ENCODE peak calls at places on chromosome 13, in ten cellular contexts. F is psoas muscle; E is neural progenitor cell; R is astrocyte; G is heart right ventricle; A is BE2C; T is SJSA1; B is fibroblast of lung; U is CD4-positive, CD25-positive, alpha-beta regulatory T cell; S is CD8-positive, alpha-beta T cell. C is an unnamed sample. For H3K36me3, the result is how much of the 10 kb centered on the place peaks cover.

GRCh38 chr13:48404952-48405351 is 8.0 kb downstream of the LPAR6 start:
- DNase-seq in F (no peak), E (no peak), G (no peak), B (no peak), T (no peak), S (no peak), A (no peak), U (no peak), R (no peak), C (no peak)

GRCh38 chr13:45370922-45371406 is 30.0 kb upstream of the TPT1 start:
- DNase-seq in A (peak), T (peak), U (peak), G (peak), S (peak), R (peak), E (peak), B (peak), F (peak), C (peak)

GRCh38 chr13:72864142-72865035 is 82.5 kb downstream of the PIBF1 start:
- DNase-seq in G (no peak), A (no peak), T (no peak), U (no peak), F (no peak), B (peak), E (no peak), S (no peak), R (peak), C (no peak)

GRCh38 chr13:24071423-24072075 is 89.0 kb upstream of the SPATA13 start:
- DNase-seq in U (no peak), B (peak), E (no peak), F (no peak), S (no peak), T (no peak), R (no peak), A (no peak), G (no peak), C (no peak)

GRCh38 chr13:40666905-40667621 is 622 bp upstream of the FOXO1 start:
- DNase-seq in R (no peak), G (peak), S (peak), U (no peak), A (peak), E (peak), T (peak), B (no peak), F (peak), C (peak)

GRCh38 chr13:41565221-41565620 is 107.9 kb downstream of the RGCC start:
- DNase-seq in G (no peak), A (no peak), S (no peak), T (peak), F (no peak), B (peak), E (no peak), R (peak), U (no peak), C (no peak)

GRCh38 chr13:84491952-84492351 is 609.7 kb upstream of the SLITRK1 start:
- DNase-seq in B (no peak), U (no peak), R (no peak), F (no peak), G (no peak), A (no peak), E (no peak), S (no peak), T (no peak), C (no peak)

GRCh38 chr13:28728642-28729041 is 9.9 kb upstream of the SLC46A3 start:
- DNase-seq in S (no peak), T (no peak), R (no peak), U (no peak), G (no peak), B (no peak), F (no peak), E (no peak), A (no peak), C (no peak)

GRCh38 chr13:103531278-103531677 is 465.1 kb upstream of the SLC10A2 start:
- DNase-seq in U (no peak), A (no peak), S (no peak), T (no peak), G (no peak), R (no peak), F (no peak), B (no peak), E (no peak), C (no peak)

GRCh38 chr13:95636853-95637252 is 7.7 kb downstream of the DZIP1 start:
- DNase-seq in R (no peak), U (peak), F (no peak), G (no peak), S (no peak), E (no peak), T (no peak), B (no peak), A (no peak), C (no peak)

GRCh38 chr13:45834411-45834994 is 17.1 kb downstream of the SIAH3 start:
- DNase-seq in G (no peak), R (no peak), E (no peak), S (no peak), B (no peak), F (no peak), A (no peak), T (no peak), U (no peak), C (no peak)

GRCh38 chr13:109700176-109700575 is 86.2 kb downstream of the IRS2 start:
- DNase-seq in B (peak), U (no peak), F (peak), A (peak), E (no peak), S (no peak), R (peak), G (peak), T (peak), C (peak)

GRCh38 chr13:88345171-88345847 is 674.1 kb downstream of the SLITRK5 start:
- DNase-seq in B (no peak), U (no peak), S (no peak), A (no peak), T (no peak), R (no peak), F (peak), E (no peak), G (no peak), C (no peak)

GRCh38 chr13:68927387-68928026 is 1180.1 kb upstream of the ATXN8OS start:
- DNase-seq in E (peak), R (peak), U (no peak), B (peak), G (no peak), A (peak), S (no peak), T (no peak), F (no peak), C (no peak)

GRCh38 chr13:85558118-85558517 is 241.1 kb downstream of the SLITRK6 start:
- DNase-seq in F (no peak), U (no peak), T (no peak), B (no peak), A (no peak), R (no peak), G (no peak), S (no peak), E (no peak), C (no peak)

GRCh38 chr13:74158606-74159352 is 24.6 kb upstream of the KLF12 start:
- DNase-seq in T (no peak), U (no peak), G (no peak), B (no peak), A (no peak), F (no peak), S (no peak), R (no peak), E (no peak), C (no peak)

GRCh38 chr13:40565282-40566148 is 100.9 kb downstream of the FOXO1 start:
- DNase-seq in S (no peak), A (no peak), U (no peak), B (no peak), T (no peak), R (no peak), F (no peak), E (no peak), G (no peak), C (no peak)

GRCh38 chr13:46367622-46368327 is 19.3 kb downstream of the RUBCNL start:
- DNase-seq in B (peak), A (no peak), U (no peak), E (no peak), S (no peak), T (no peak), R (peak), F (no peak), G (no peak), C (no peak)

GRCh38 chr13:92355213-92355612 is 871.4 kb upstream of the GPC6 start:
- DNase-seq in R (peak), E (peak), U (no peak), S (no peak), T (no peak), F (no peak), A (peak), B (peak), G (no peak), C (no peak)

GRCh38 chr13:23623394-23623793 is 53.2 kb downstream of the TNFRSF19 start:
- DNase-seq in T (no peak), B (no peak), U (no peak), F (no peak), S (no peak), E (no peak), A (no peak), G (no peak), R (no peak), C (no peak)

GRCh38 chr13:30845297-30846214 is 60.5 kb upstream of the MEDAG start:
- DNase-seq in S (no peak), E (no peak), F (no peak), A (no peak), B (no peak), U (no peak), G (no peak), R (no peak), T (no peak), C (no peak)

GRCh38 chr13:39684531-39685137 is 29.2 kb downstream of the COG6 start:
- DNase-seq in R (peak), A (no peak), T (no peak), U (peak), S (no peak), E (peak), G (no peak), B (peak), F (no peak), C (no peak)

GRCh38 chr13:74904547-74904946 is 577.4 kb downstream of the TBC1D4 start:
- DNase-seq in B (no peak), S (no peak), G (no peak), A (no peak), E (no peak), T (no peak), F (no peak), R (no peak), U (no peak), C (no peak)

GRCh38 chr13:107907065-107907464 is 308.3 kb downstream of the LIG4 start:
- DNase-seq in T (no peak), F (no peak), U (no peak), R (peak), A (no peak), E (no peak), G (no peak), B (peak), S (no peak), C (no peak)

GRCh38 chr13:81929988-81930387 is 1589.1 kb upstream of the SPRY2 start:
- DNase-seq in F (no peak), E (peak), A (no peak), T (no peak), S (no peak), U (no peak), R (no peak), B (peak), G (no peak), C (no peak)

GRCh38 chr13:111791131-111791530 is 275.8 kb upstream of the SOX1 start:
- DNase-seq in E (no peak), B (no peak), R (no peak), T (peak), A (no peak), F (no peak), G (no peak), U (no peak), S (no peak), C (no peak)

GRCh38 chr13:81487151-81487550 is 1146.2 kb upstream of the SPRY2 start:
- DNase-seq in U (no peak), R (no peak), B (no peak), S (no peak), G (no peak), F (no peak), A (peak), E (peak), T (no peak), C (no peak)

GRCh38 chr13:61246351-61246750 is 169.3 kb downstream of the PCDH20 start:
- DNase-seq in R (peak), B (peak), F (no peak), A (no peak), S (no peak), G (no peak), U (no peak), T (no peak), E (no peak), C (no peak)

GRCh38 chr13:49563513-49563912 is 21.8 kb downstream of the RCBTB1 start:
- DNase-seq in B (peak), E (no peak), R (no peak), S (no peak), A (no peak), T (no peak), G (no peak), F (no peak), U (no peak), C (no peak)
- H3K36me3 ChIP-seq in B (under half), E (under half), R (under half), S (under half), A (under half), T (under half), G (under half), F (half or more), U (under half), C (under half)

GRCh38 chr13:113548171-113548641 is 36.3 kb upstream of the TFDP1 start:
- DNase-seq in A (no peak), S (no peak), E (peak), G (no peak), B (peak), F (peak), R (peak), T (peak), U (no peak), C (peak)
- H3K36me3 ChIP-seq in A (under half), S (under half), E (under half), G (under half), B (under half), F (under half), R (under half), T (half or more), U (under half), C (under half)

DNA sequence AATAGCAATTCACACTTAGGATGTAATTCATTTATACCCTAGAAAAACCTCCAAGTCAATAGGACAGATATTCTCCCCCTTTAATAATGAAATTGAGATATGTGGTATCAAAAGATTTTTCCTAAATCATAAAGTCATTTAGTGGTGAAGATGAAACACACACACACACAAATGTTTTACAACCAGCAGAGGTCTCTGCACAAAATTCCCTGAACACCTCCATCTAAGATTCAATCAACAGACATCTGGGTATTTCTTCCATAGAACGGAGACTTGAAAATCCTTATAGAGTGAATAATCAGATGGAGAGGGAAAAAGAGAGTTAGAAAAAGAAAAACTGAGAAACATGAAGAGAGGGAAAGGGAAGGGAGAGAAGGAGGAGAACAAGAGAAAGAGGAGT is 52.8 kb downstream of the MYCBP2 start:
- DNase-seq in E (no peak), G (no peak), A (no peak), B (no peak), S (no peak), T (no peak), U (no peak), R (no peak), F (no peak), C (no peak)
- H3K36me3 ChIP-seq in E (under half), G (under half), A (under half), B (under half), S (under half), T (under half), U (half or more), R (under half), F (half or more), C (under half)

GRCh38 chr13:38334845-38335244 is 14.8 kb upstream of the UFM1 start:
- DNase-seq in A (no peak), U (no peak), E (no peak), G (no peak), T (no peak), S (no peak), F (no peak), R (no peak), B (no peak), C (no peak)

GRCh38 chr13:38338089-38338488 is 11.6 kb upstream of the UFM1 start:
- DNase-seq in E (no peak), A (no peak), F (no peak), B (no peak), S (no peak), R (no peak), G (no peak), T (no peak), U (no peak), C (no peak)

GRCh38 chr13:38341149-38341692 is 8.4 kb upstream of the UFM1 start:
- DNase-seq in R (peak), F (no peak), U (no peak), T (no peak), A (no peak), S (no peak), E (no peak), B (peak), G (no peak), C (no peak)

GRCh38 chr13:38340624-38341023 is 9.0 kb upstream of the UFM1 start:
- DNase-seq in E (no peak), F (no peak), S (no peak), A (no peak), U (no peak), R (no peak), B (no peak), T (no peak), G (no peak), C (no peak)
- H3K36me3 ChIP-seq in E (under half), F (under half), S (under half), A (under half), U (under half), R (under half), B (under half), T (under half), G (under half), C (under half)

GRCh38 chr13:33624253-33624652 is 193.7 kb upstream of the RFC3 start:
- DNase-seq in U (no peak), G (no peak), E (no peak), F (no peak), B (no peak), A (no peak), R (no peak), T (no peak), S (no peak), C (no peak)
- H3K36me3 ChIP-seq in U (under half), G (under half), E (under half), F (under half), B (under half), A (under half), R (under half), T (under half), S (under half), C (under half)